ENCODE peak calls at places on chromosomes 3 and 15, in ten cellular contexts. One of them, this sample, is unnamed.

GRCh38 chr3:105647047-105647446 is 221.8 kb downstream of the CBLB start:
- DNase-seq in H9: no peak
- DNase-seq in heart left ventricle: peak; percentile 43
- DNase-seq in CD8-positive, alpha-beta T cell: no peak
- DNase-seq in epithelial cell of esophagus: peak; percentile 95
- DNase-seq in ovary: no peak
- DNase-seq in astrocyte: peak; percentile 93
- DNase-seq in endothelial cell: no peak
- DNase-seq in mucosa of descending colon: no peak
- DNase-seq in mammary epithelial cell: peak; percentile 89
- DNase-seq in this sample: no peak

GRCh38 chr15:42314818-42315217 is 41.6 kb upstream of the TMEM87A start:
- DNase-seq in epithelial cell of esophagus: no peak
- DNase-seq in CD8-positive, alpha-beta T cell: no peak
- DNase-seq in H9: no peak
- DNase-seq in astrocyte: no peak
- DNase-seq in heart left ventricle: no peak
- DNase-seq in ovary: no peak
- DNase-seq in mammary epithelial cell: no peak
- DNase-seq in mucosa of descending colon: no peak
- DNase-seq in endothelial cell: no peak
- DNase-seq in this sample: no peak

GRCh38 chr15:93037341-93038063 is 51.5 kb downstream of the RGMA start:
- DNase-seq in epithelial cell of esophagus: peak; percentile 56
- DNase-seq in mucosa of descending colon: no peak
- DNase-seq in astrocyte: peak; percentile 20
- DNase-seq in heart left ventricle: peak; percentile 75
- DNase-seq in ovary: peak; percentile 63
- DNase-seq in mammary epithelial cell: peak; percentile 56
- DNase-seq in CD8-positive, alpha-beta T cell: no peak
- DNase-seq in H9: no peak
- DNase-seq in endothelial cell: no peak
- DNase-seq in this sample: no peak

GRCh38 chr15:59993950-59994401 is 10.1 kb upstream of the FOXB1 start:
- DNase-seq in CD8-positive, alpha-beta T cell: no peak
- DNase-seq in endothelial cell: peak; percentile 67
- DNase-seq in epithelial cell of esophagus: no peak
- DNase-seq in H9: peak; percentile 85
- DNase-seq in ovary: no peak
- DNase-seq in mammary epithelial cell: no peak
- DNase-seq in heart left ventricle: no peak
- DNase-seq in mucosa of descending colon: no peak
- DNase-seq in astrocyte: no peak
- DNase-seq in this sample: no peak

GRCh38 chr3:143697975-143698374 is 150.3 kb downstream of the SLC9A9 start:
- DNase-seq in H9: no peak
- DNase-seq in mucosa of descending colon: no peak
- DNase-seq in heart left ventricle: no peak
- DNase-seq in endothelial cell: no peak
- DNase-seq in epithelial cell of esophagus: peak; percentile 36
- DNase-seq in astrocyte: no peak
- DNase-seq in CD8-positive, alpha-beta T cell: no peak
- DNase-seq in ovary: no peak
- DNase-seq in mammary epithelial cell: peak; percentile 4
- DNase-seq in this sample: no peak

GRCh38 chr15:95567686-95568085 is 762.8 kb upstream of the NR2F2 start:
- DNase-seq in mammary epithelial cell: no peak
- DNase-seq in CD8-positive, alpha-beta T cell: no peak
- DNase-seq in mucosa of descending colon: no peak
- DNase-seq in astrocyte: peak; percentile 60
- DNase-seq in H9: no peak
- DNase-seq in endothelial cell: no peak
- DNase-seq in heart left ventricle: no peak
- DNase-seq in epithelial cell of esophagus: no peak
- DNase-seq in ovary: no peak
- DNase-seq in this sample: no peak

GRCh38 chr3:137768361-137769320 is 4.5 kb downstream of the SOX14 start:
- DNase-seq in astrocyte: no peak
- DNase-seq in CD8-positive, alpha-beta T cell: no peak
- DNase-seq in endothelial cell: peak; percentile 50
- DNase-seq in mammary epithelial cell: no peak
- DNase-seq in ovary: no peak
- DNase-seq in H9: peak; percentile 72
- DNase-seq in epithelial cell of esophagus: peak; percentile 30
- DNase-seq in mucosa of descending colon: no peak
- DNase-seq in heart left ventricle: no peak
- DNase-seq in this sample: no peak

GRCh38 chr3:175919133-175919532 is 1060.0 kb downstream of the NAALADL2 start:
- DNase-seq in mucosa of descending colon: no peak
- DNase-seq in mammary epithelial cell: no peak
- DNase-seq in CD8-positive, alpha-beta T cell: no peak
- DNase-seq in epithelial cell of esophagus: no peak
- DNase-seq in heart left ventricle: no peak
- DNase-seq in H9: no peak
- DNase-seq in ovary: no peak
- DNase-seq in endothelial cell: no peak
- DNase-seq in astrocyte: no peak
- DNase-seq in this sample: no peak

GRCh38 chr15:80423215-80423614 is 19.0 kb downstream of the ARNT2 start:
- DNase-seq in CD8-positive, alpha-beta T cell: no peak
- DNase-seq in H9: no peak
- DNase-seq in mucosa of descending colon: no peak
- DNase-seq in heart left ventricle: no peak
- DNase-seq in ovary: no peak
- DNase-seq in astrocyte: peak; percentile 57
- DNase-seq in endothelial cell: no peak
- DNase-seq in mammary epithelial cell: no peak
- DNase-seq in epithelial cell of esophagus: no peak
- DNase-seq in this sample: no peak

GRCh38 chr3:70914889-70915288 is 602.5 kb upstream of the MDFIC2 start:
- DNase-seq in H9: no peak
- DNase-seq in mucosa of descending colon: no peak
- DNase-seq in mammary epithelial cell: no peak
- DNase-seq in endothelial cell: no peak
- DNase-seq in astrocyte: no peak
- DNase-seq in ovary: no peak
- DNase-seq in epithelial cell of esophagus: no peak
- DNase-seq in CD8-positive, alpha-beta T cell: no peak
- DNase-seq in heart left ventricle: no peak
- DNase-seq in this sample: no peak

GRCh38 chr3:111859061-111859973 is at the start of gene PHLDB2:
- DNase-seq in epithelial cell of esophagus: peak; percentile 98
- DNase-seq in ovary: peak; percentile 75
- DNase-seq in CD8-positive, alpha-beta T cell: peak; percentile 54
- DNase-seq in mucosa of descending colon: peak; percentile 46
- DNase-seq in astrocyte: peak; percentile 73
- DNase-seq in heart left ventricle: peak; percentile 88
- DNase-seq in mammary epithelial cell: peak; percentile 97
- DNase-seq in endothelial cell: peak; percentile 92
- DNase-seq in H9: peak; percentile 92
- DNase-seq in this sample: peak; percentile 81

GRCh38 chr3:129449279-129450115 is 9.5 kb downstream of the IFT122 start:
- DNase-seq in epithelial cell of esophagus: peak; percentile 75
- DNase-seq in heart left ventricle: no peak
- DNase-seq in endothelial cell: no peak
- DNase-seq in ovary: no peak
- DNase-seq in CD8-positive, alpha-beta T cell: no peak
- DNase-seq in H9: no peak
- DNase-seq in mucosa of descending colon: no peak
- DNase-seq in mammary epithelial cell: no peak
- DNase-seq in astrocyte: peak; percentile 30
- DNase-seq in this sample: no peak

GRCh38 chr3:72031581-72031980 is 246.6 kb upstream of the PROK2 start:
- DNase-seq in mammary epithelial cell: peak; percentile 79
- DNase-seq in H9: no peak
- DNase-seq in astrocyte: peak; percentile 39
- DNase-seq in CD8-positive, alpha-beta T cell: no peak
- DNase-seq in endothelial cell: no peak
- DNase-seq in heart left ventricle: peak; percentile 35
- DNase-seq in epithelial cell of esophagus: peak; percentile 49
- DNase-seq in mucosa of descending colon: no peak
- DNase-seq in ovary: no peak
- DNase-seq in this sample: no peak

GRCh38 chr15:62605292-62605691 is 437.3 kb upstream of the TPM1 start:
- DNase-seq in CD8-positive, alpha-beta T cell: no peak
- DNase-seq in mammary epithelial cell: no peak
- DNase-seq in epithelial cell of esophagus: no peak
- DNase-seq in mucosa of descending colon: no peak
- DNase-seq in endothelial cell: no peak
- DNase-seq in heart left ventricle: no peak
- DNase-seq in H9: no peak
- DNase-seq in astrocyte: no peak
- DNase-seq in ovary: no peak
- DNase-seq in this sample: no peak

GRCh38 chr15:82737975-82738374 is 28.3 kb upstream of the AP3B2 start:
- DNase-seq in epithelial cell of esophagus: peak; percentile 17
- DNase-seq in heart left ventricle: no peak
- DNase-seq in endothelial cell: no peak
- DNase-seq in mammary epithelial cell: peak; percentile 46
- DNase-seq in mucosa of descending colon: no peak
- DNase-seq in H9: no peak
- DNase-seq in ovary: no peak
- DNase-seq in astrocyte: no peak
- DNase-seq in CD8-positive, alpha-beta T cell: no peak
- DNase-seq in this sample: no peak

GRCh38 chr3:181134873-181135272 is 145.3 kb upstream of the DNAJC19 start:
- DNase-seq in mucosa of descending colon: no peak
- DNase-seq in epithelial cell of esophagus: no peak
- DNase-seq in astrocyte: no peak
- DNase-seq in endothelial cell: no peak
- DNase-seq in H9: no peak
- DNase-seq in CD8-positive, alpha-beta T cell: no peak
- DNase-seq in heart left ventricle: no peak
- DNase-seq in mammary epithelial cell: no peak
- DNase-seq in ovary: no peak
- DNase-seq in this sample: no peak

GRCh38 chr15:78242128-78242527 is 7.8 kb upstream of the ACSBG1 start:
- DNase-seq in H9: peak; percentile 64
- DNase-seq in endothelial cell: peak; percentile 63
- DNase-seq in mucosa of descending colon: peak; percentile 52
- DNase-seq in epithelial cell of esophagus: peak; percentile 17
- DNase-seq in astrocyte: no peak
- DNase-seq in ovary: no peak
- DNase-seq in CD8-positive, alpha-beta T cell: no peak
- DNase-seq in heart left ventricle: no peak
- DNase-seq in mammary epithelial cell: no peak
- DNase-seq in this sample: no peak
- TF ChIP-seq CTCF in H9: peak; percentile 68
- TF ChIP-seq CTCF in endothelial cell: peak; percentile 32
- TF ChIP-seq CTCF in mucosa of descending colon: peak; percentile 8
- TF ChIP-seq CTCF in epithelial cell of esophagus: peak; percentile 38
- TF ChIP-seq CTCF in astrocyte: peak; percentile 44
- TF ChIP-seq CTCF in ovary: no peak
- TF ChIP-seq CTCF in CD8-positive, alpha-beta T cell: no peak
- TF ChIP-seq CTCF in heart left ventricle: peak; percentile 24
- TF ChIP-seq CTCF in mammary epithelial cell: peak; percentile 32
- TF ChIP-seq CTCF in this sample: no peak

DNA sequence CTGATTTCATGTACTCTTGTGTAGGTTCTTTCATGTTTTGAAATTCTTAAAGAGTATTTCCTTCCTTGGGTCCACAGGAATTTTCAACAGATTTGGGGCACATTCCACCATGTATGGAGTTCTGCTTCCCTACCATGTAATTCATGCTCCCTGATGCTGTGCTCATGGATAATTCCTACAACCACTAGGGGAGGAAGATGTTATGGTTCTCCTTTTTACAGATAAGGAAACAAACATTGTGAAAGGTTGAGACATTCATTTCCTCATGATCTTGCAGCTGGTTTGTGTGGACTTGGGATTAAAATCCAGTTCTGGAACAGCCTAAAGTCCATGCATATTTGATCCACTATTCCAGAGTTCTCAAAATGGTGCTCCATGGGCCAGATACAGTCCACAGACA is 174.9 kb upstream of the FRMD4B start:
- DNase-seq in astrocyte: no peak
- DNase-seq in ovary: no peak
- DNase-seq in mucosa of descending colon: no peak
- DNase-seq in heart left ventricle: no peak
- DNase-seq in mammary epithelial cell: no peak
- DNase-seq in H9: no peak
- DNase-seq in endothelial cell: no peak
- DNase-seq in epithelial cell of esophagus: peak; percentile 24
- DNase-seq in CD8-positive, alpha-beta T cell: no peak
- DNase-seq in this sample: no peak
- TF ChIP-seq CTCF in astrocyte: no peak
- TF ChIP-seq CTCF in ovary: no peak
- TF ChIP-seq CTCF in mucosa of descending colon: no peak
- TF ChIP-seq CTCF in heart left ventricle: no peak
- TF ChIP-seq CTCF in mammary epithelial cell: peak; percentile 3
- TF ChIP-seq CTCF in H9: peak; percentile 23
- TF ChIP-seq CTCF in endothelial cell: no peak
- TF ChIP-seq CTCF in epithelial cell of esophagus: peak; percentile 35
- TF ChIP-seq CTCF in CD8-positive, alpha-beta T cell: no peak
- TF ChIP-seq CTCF in this sample: no peak

DNA sequence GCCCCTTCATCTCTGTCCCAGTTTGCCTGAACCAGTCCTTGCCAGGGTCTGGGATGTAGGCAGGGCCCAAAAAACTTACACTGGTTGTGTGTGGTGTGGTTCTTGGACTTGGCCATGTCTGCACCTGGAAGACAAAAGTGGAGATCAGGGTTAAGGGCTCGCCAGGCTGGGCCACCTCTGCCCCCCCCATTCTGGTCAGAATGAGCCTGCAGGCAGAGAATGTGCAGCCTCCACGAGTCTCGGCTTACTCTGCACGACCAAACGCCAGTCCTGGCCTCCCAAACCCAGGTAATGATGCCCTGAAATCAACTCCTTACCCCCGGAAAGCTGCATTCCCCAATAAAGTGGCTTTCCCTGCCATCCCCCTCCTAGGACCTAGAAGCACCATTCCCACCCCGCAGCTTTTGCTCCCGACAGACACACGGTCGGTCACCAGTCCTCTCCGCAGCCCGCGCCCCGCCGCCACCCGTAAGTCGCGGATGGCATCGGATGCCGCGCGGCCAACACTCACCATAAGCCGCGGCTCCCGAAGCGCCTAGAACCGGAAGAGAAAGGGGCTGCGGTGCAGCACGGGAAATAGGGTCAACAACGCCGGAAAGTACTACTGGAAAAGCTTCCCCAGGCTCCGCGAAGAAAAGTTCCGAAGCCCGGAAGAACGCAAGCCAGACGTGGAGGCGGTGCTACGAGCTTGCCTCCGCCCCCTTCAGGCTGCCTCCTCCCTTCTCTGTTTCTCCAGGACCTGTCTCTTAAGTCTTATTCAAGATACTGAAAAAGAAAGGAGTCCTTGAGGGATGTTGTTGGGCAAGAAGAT is at the start of gene RPL29:
- DNase-seq in mucosa of descending colon: peak; percentile 94
- DNase-seq in H9: peak; percentile 94
- DNase-seq in CD8-positive, alpha-beta T cell: peak; percentile 91
- DNase-seq in epithelial cell of esophagus: peak; percentile 97
- DNase-seq in heart left ventricle: peak; percentile 90
- DNase-seq in astrocyte: peak; percentile 92
- DNase-seq in endothelial cell: peak; percentile 84
- DNase-seq in ovary: peak; percentile 94
- DNase-seq in mammary epithelial cell: peak; percentile 90
- DNase-seq in this sample: peak; percentile 70
- TF ChIP-seq CTCF in mucosa of descending colon: no peak
- TF ChIP-seq CTCF in H9: peak; percentile 21
- TF ChIP-seq CTCF in CD8-positive, alpha-beta T cell: no peak
- TF ChIP-seq CTCF in epithelial cell of esophagus: peak; percentile 24
- TF ChIP-seq CTCF in heart left ventricle: peak; percentile 34
- TF ChIP-seq CTCF in astrocyte: no peak
- TF ChIP-seq CTCF in endothelial cell: no peak
- TF ChIP-seq CTCF in ovary: peak; percentile 29
- TF ChIP-seq CTCF in mammary epithelial cell: no peak
- TF ChIP-seq CTCF in this sample: no peak

GRCh38 chr15:39914977-39915376 is 5.1 kb downstream of the GPR176 start:
- DNase-seq in epithelial cell of esophagus: no peak
- DNase-seq in heart left ventricle: no peak
- DNase-seq in astrocyte: no peak
- DNase-seq in ovary: no peak
- DNase-seq in H9: no peak
- DNase-seq in endothelial cell: no peak
- DNase-seq in CD8-positive, alpha-beta T cell: no peak
- DNase-seq in mucosa of descending colon: no peak
- DNase-seq in mammary epithelial cell: no peak
- DNase-seq in this sample: no peak
- TF ChIP-seq CTCF in epithelial cell of esophagus: no peak
- TF ChIP-seq CTCF in heart left ventricle: no peak
- TF ChIP-seq CTCF in astrocyte: no peak
- TF ChIP-seq CTCF in ovary: no peak
- TF ChIP-seq CTCF in H9: no peak
- TF ChIP-seq CTCF in endothelial cell: no peak
- TF ChIP-seq CTCF in CD8-positive, alpha-beta T cell: no peak
- TF ChIP-seq CTCF in mucosa of descending colon: no peak
- TF ChIP-seq CTCF in mammary epithelial cell: no peak
- TF ChIP-seq CTCF in this sample: no peak

This sample was measured in mesothelial cell of epicardium.